ENCODE peak calls at places on chromosomes 6 and 20, in eight cellular contexts. G, T, H, L, A, S, Q and U are unnamed samples.

GRCh38 chr20:20364016-20364746 is 3.7 kb upstream of the INSM1 start:
- DNase-seq in T (no peak), G (no peak), S (no peak), L (peak), H (no peak), A (no peak), Q (no peak), U (no peak)

GRCh38 chr6:85775883-85776282 is 133.2 kb upstream of the SYNCRIP start:
- DNase-seq in S (no peak), T (no peak), G (no peak), L (no peak), H (no peak), Q (no peak), A (no peak), U (no peak)

GRCh38 chr6:44171899-44172546 is 13.4 kb downstream of the CAPN11 start:
- DNase-seq in G (no peak), Q (no peak), L (peak), S (no peak), H (no peak), T (no peak), A (no peak), U (no peak)

GRCh38 chr20:36825374-36826104 is 50.4 kb upstream of the TLDC2 start:
- DNase-seq in T (no peak), H (no peak), S (no peak), G (no peak), Q (no peak), A (no peak), L (no peak), U (no peak)

GRCh38 chr6:162964703-162965140 is 236.9 kb downstream of the PACRG start:
- DNase-seq in G (no peak), S (no peak), Q (peak), L (no peak), A (no peak), H (peak), T (peak), U (no peak)

GRCh38 chr20:50186151-50186885 is 4.3 kb upstream of the CEBPB start:
- DNase-seq in A (peak), T (peak), S (peak), G (peak), L (peak), Q (peak), H (peak), U (peak)

GRCh38 chr20:38225240-38225899 is 35.2 kb downstream of the KIAA1755 start:
- DNase-seq in Q (no peak), S (no peak), T (no peak), L (no peak), H (no peak), A (no peak), G (no peak), U (no peak)

GRCh38 chr6:126202689-126203088 is 137.2 kb upstream of the CENPW start:
- DNase-seq in L (no peak), G (no peak), Q (no peak), T (no peak), H (no peak), A (no peak), S (no peak), U (no peak)

GRCh38 chr20:22438926-22439325 is 145.4 kb downstream of the FOXA2 start:
- DNase-seq in T (no peak), H (no peak), A (no peak), L (peak), G (no peak), Q (no peak), S (no peak), U (no peak)

GRCh38 chr6:133704371-133704770 is 184.5 kb upstream of the TCF21 start:
- DNase-seq in A (no peak), S (no peak), H (no peak), T (no peak), G (no peak), Q (no peak), L (no peak), U (no peak)

GRCh38 chr6:73854998-73855718 is 159.2 kb downstream of the CD109 start:
- DNase-seq in H (peak), L (no peak), S (no peak), Q (peak), G (no peak), A (peak), T (peak), U (no peak)

GRCh38 chr6:111277819-111278218 is 190.5 kb downstream of the SLC16A10 start:
- DNase-seq in L (no peak), A (no peak), T (no peak), H (no peak), G (no peak), S (no peak), Q (no peak), U (no peak)

GRCh38 chr6:7986219-7986618 is 75.6 kb upstream of the TXNDC5 start:
- DNase-seq in Q (no peak), A (no peak), T (no peak), L (no peak), H (no peak), S (no peak), G (no peak), U (no peak)

GRCh38 chr20:36728986-36729385 is 16.9 kb downstream of the NDRG3 start:
- DNase-seq in Q (no peak), H (peak), T (peak), G (no peak), A (no peak), S (no peak), L (peak), U (no peak)

GRCh38 chr6:38720295-38720694 is 5.2 kb downstream of the DNAH8 start:
- DNase-seq in T (no peak), S (no peak), L (peak), G (no peak), A (no peak), Q (no peak), H (peak), U (no peak)

GRCh38 chr6:53343092-53343491 is 5.7 kb downstream of the ELOVL5 start:
- DNase-seq in G (no peak), Q (no peak), L (no peak), H (no peak), T (no peak), A (no peak), S (no peak), U (no peak)

GRCh38 chr6:139839506-139840156 is 465.2 kb upstream of the CITED2 start:
- DNase-seq in S (peak), T (no peak), H (peak), L (no peak), G (no peak), A (no peak), Q (no peak), U (no peak)

GRCh38 chr6:168892031-168892430 is 361.6 kb downstream of the THBS2 start:
- DNase-seq in L (no peak), S (no peak), T (no peak), Q (no peak), H (no peak), A (no peak), G (no peak), U (no peak)

GRCh38 chr6:568085-568484 is 88.8 kb downstream of the HUS1B start:
- DNase-seq in T (no peak), L (no peak), G (no peak), S (no peak), Q (no peak), A (no peak), H (no peak), U (no peak)

GRCh38 chr20:63106108-63106764 is 99.5 kb upstream of the BHLHE23 start:
- DNase-seq in H (no peak), G (no peak), A (no peak), L (no peak), S (no peak), Q (no peak), T (no peak), U (no peak)

GRCh38 chr20:310645-311044 is 13.3 kb downstream of the ZCCHC3 start:
- DNase-seq in A (no peak), L (no peak), S (no peak), Q (no peak), T (no peak), G (no peak), H (no peak), U (no peak)

GRCh38 chr20:31758991-31759390 is 19.9 kb downstream of the TPX2 start:
- DNase-seq in S (no peak), Q (no peak), H (peak), L (no peak), T (no peak), A (no peak), G (no peak), U (no peak)

GRCh38 chr20:34370062-34370461 is 7.0 kb downstream of the ITCH start:
- DNase-seq in T (no peak), A (no peak), H (no peak), G (no peak), S (no peak), Q (no peak), L (no peak), U (no peak)

GRCh38 chr6:163288915-163289314 is 125.6 kb upstream of the QKI start:
- DNase-seq in A (no peak), G (no peak), S (no peak), L (no peak), T (no peak), Q (no peak), H (no peak), U (no peak)

GRCh38 chr6:53800976-53801375 is 6.2 kb downstream of the LRRC1 start:
- DNase-seq in A (no peak), H (no peak), L (no peak), S (no peak), G (no peak), T (no peak), Q (no peak), U (no peak)

GRCh38 chr6:16731503-16732018 is 29.7 kb downstream of the ATXN1 start:
- DNase-seq in L (no peak), H (no peak), T (no peak), S (no peak), A (no peak), Q (no peak), G (peak), U (no peak)

GRCh38 chr6:119207973-119208725 is 129.7 kb upstream of the FAM184A start:
- DNase-seq in T (no peak), S (no peak), L (no peak), G (no peak), Q (no peak), H (peak), A (no peak), U (no peak)